ENCODE peak calls at places on chromosomes 6 and 20, in eight cellular contexts. P is SK-N-SH; K is pancreas; T is hepatocyte; G is GM23248; F is CD8-positive, alpha-beta memory T cell; R is tibial artery; A is left lung. N is an unnamed sample. For H3K9me3, the result is how much of the 10 kb centered on the place peaks cover.

GRCh38 chr6:7112741-7113313 is 5.1 kb downstream of the RREB1 start:
- DNase-seq in R (no peak), T (peak), P (peak), K (no peak), A (no peak), F (peak), G (peak), N (no peak)

GRCh38 chr20:58091810-58092209 is 136.6 kb downstream of the ANKRD60 start:
- DNase-seq in G (no peak), P (no peak), F (no peak), T (no peak), K (no peak), R (no peak), A (no peak), N (no peak)

GRCh38 chr6:92125681-92126080 is 1293.7 kb downstream of the EPHA7 start:
- DNase-seq in A (no peak), P (no peak), K (no peak), R (no peak), T (no peak), G (no peak), F (no peak), N (no peak)

GRCh38 chr6:150169609-150170008 is 26.8 kb downstream of the PPP1R14C start:
- DNase-seq in F (no peak), A (no peak), R (no peak), P (no peak), G (peak), K (no peak), T (no peak), N (no peak)

GRCh38 chr20:2136275-2136674 is 34.6 kb downstream of the STK35 start:
- DNase-seq in A (no peak), P (no peak), T (no peak), K (no peak), G (no peak), R (no peak), F (no peak), N (no peak)

GRCh38 chr20:51335329-51335841 is 207.1 kb downstream of the NFATC2 start:
- DNase-seq in F (no peak), K (no peak), A (no peak), R (no peak), G (peak), T (peak), P (no peak), N (no peak)

GRCh38 chr6:161061576-161061975 is 70.0 kb downstream of the MAP3K4 start:
- DNase-seq in K (no peak), G (no peak), T (no peak), R (no peak), P (no peak), A (no peak), F (no peak), N (no peak)

GRCh38 chr6:143234686-143235085 is 174.0 kb downstream of the AIG1 start:
- DNase-seq in R (no peak), G (peak), A (no peak), F (no peak), P (no peak), K (no peak), T (no peak), N (no peak)

GRCh38 chr6:134381926-134382325 is 64.0 kb upstream of the SGK1 start:
- DNase-seq in R (no peak), P (no peak), F (no peak), T (no peak), K (no peak), G (no peak), A (no peak), N (no peak)

GRCh38 chr6:112128208-112128607 is 40.8 kb downstream of the FAM229B start:
- DNase-seq in P (no peak), K (no peak), F (no peak), G (no peak), R (no peak), A (no peak), T (no peak), N (no peak)

GRCh38 chr6:31806470-31807272 is at the start of gene LSM2:
- DNase-seq in F (peak), P (peak), T (peak), K (peak), R (peak), A (peak), G (peak), N (peak)

GRCh38 chr6:6348251-6348650 is 27.8 kb upstream of the F13A1 start:
- DNase-seq in A (no peak), P (no peak), K (no peak), T (no peak), G (no peak), R (no peak), F (no peak), N (no peak)

GRCh38 chr6:41935685-41936072 is 5.9 kb downstream of the CCND3 start:
- DNase-seq in R (no peak), K (no peak), F (no peak), A (no peak), P (no peak), G (no peak), T (no peak), N (no peak)

DNA sequence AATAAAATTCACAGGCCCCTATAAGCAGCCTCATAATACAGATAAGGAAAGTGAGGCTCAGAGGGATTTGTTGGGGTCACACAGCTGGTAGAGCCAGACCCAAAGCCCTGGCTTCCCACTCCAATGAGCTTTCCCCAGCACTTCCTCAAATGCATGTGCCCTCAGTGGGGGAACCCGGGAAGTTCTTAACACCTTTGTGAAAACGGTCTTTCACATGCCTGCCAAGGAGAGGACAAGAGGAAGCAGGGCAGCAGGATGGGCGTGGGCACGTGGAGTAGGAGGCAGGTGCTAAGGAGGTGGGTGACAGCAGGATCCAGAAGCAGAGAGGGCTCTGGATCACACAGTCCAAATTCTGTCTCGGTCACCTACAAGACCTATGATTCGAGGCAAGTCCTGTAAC is 598 bp downstream of the PI16 start:
- DNase-seq in F (no peak), G (no peak), R (no peak), A (no peak), K (peak), T (no peak), P (no peak), N (no peak)
- H3K9me3 ChIP-seq in F (under half), G (under half), R (under half), A (under half), K (under half), T (under half), P (under half), N (under half)

GRCh38 chr6:115747719-115748118 is 313.0 kb downstream of the FRK start:
- DNase-seq in R (no peak), T (no peak), P (no peak), A (no peak), F (no peak), K (no peak), G (no peak), N (no peak)
- H3K9me3 ChIP-seq in R (under half), T (under half), P (under half), A (under half), F (under half), K (under half), G (under half), N (under half)

DNA sequence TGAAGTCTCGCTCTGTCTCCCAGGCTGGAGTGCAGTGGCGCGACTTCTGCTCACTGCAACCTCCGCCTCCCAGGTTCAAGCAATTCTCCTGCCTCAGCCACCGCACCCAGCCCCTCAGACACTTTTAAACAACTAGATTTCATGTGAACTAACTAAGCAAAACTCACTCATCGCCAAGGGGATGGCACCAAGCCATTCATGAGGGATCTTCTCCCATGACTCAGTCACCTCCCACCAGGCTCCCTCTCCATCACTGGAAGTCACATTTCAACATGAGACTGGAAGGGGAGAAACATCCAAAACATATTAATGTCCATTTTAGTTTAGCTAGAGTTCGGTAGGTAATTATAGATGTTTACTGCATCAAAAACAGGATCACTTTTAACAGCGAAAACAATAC is 95.9 kb upstream of the PRL start:
- DNase-seq in K (no peak), G (peak), A (no peak), T (no peak), F (no peak), R (no peak), P (no peak), N (no peak)
- H3K9me3 ChIP-seq in K (under half), G (under half), A (under half), T (under half), F (under half), R (under half), P (under half), N (under half)

DNA sequence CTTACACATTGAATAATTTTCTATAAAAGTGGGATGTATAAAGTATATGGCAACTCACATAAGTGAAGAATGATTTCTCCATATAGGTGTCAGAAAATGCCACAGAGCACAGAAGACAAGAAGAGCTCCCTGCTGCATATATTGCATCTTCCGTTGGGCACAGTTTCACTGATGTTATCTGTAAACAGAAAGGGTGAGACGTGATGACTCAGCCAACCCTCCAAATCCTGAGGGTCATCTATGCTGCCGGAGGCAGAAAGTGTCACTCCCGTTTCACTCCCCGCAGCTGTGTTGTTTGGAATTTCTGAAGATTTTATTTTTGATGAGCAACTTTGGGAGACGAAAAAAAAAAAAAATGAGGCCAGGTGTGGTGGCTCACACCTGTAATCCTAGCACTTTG is 644.1 kb downstream of the C6orf118 start:
- DNase-seq in T (no peak), F (no peak), R (no peak), G (no peak), P (no peak), A (no peak), K (no peak), N (no peak)
- H3K9me3 ChIP-seq in T (under half), F (under half), R (under half), G (under half), P (under half), A (under half), K (under half), N (under half)

GRCh38 chr6:166019214-166019613 is 148.4 kb downstream of the TBXT start:
- DNase-seq in T (no peak), K (no peak), P (no peak), A (no peak), R (no peak), F (no peak), G (no peak), N (no peak)
- H3K9me3 ChIP-seq in T (under half), K (under half), P (under half), A (under half), R (under half), F (under half), G (under half), N (under half)

DNA sequence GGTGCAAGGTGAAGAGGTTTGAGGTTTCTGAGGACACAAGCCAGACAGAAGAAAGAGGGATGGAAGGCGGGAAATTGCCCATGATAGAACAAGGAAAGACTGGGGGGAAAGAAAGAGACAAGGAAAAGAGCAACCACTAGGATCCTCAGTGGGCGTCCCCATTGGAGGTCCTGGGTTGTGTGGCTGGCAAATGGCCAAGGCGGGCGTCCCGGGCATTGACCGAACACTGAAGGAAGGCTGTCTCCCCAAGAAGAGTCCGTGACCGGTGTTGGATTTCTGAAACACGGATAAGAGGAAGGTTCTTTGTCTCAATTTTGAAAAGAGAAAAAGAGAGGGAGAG is 746.6 kb upstream of the ADGRB3 start:
- DNase-seq in G (no peak), P (no peak), T (no peak), F (no peak), K (peak), A (peak), R (no peak), N (no peak)
- H3K9me3 ChIP-seq in G (under half), P (under half), T (under half), F (under half), K (under half), A (under half), R (under half), N (under half)

GRCh38 chr6:53209681-53210080 is 61.0 kb upstream of the GCM1 start:
- DNase-seq in R (no peak), G (no peak), P (no peak), F (no peak), A (no peak), T (no peak), K (no peak), N (no peak)
- H3K9me3 ChIP-seq in R (under half), G (under half), P (under half), F (under half), A (under half), T (under half), K (under half), N (under half)